ENCODE peak calls at places on chromosomes 5 and 9, in nine cellular contexts. O is effector memory CD4-positive, alpha-beta T cell; R is epithelial cell of prostate; J is aorta; B is Panc1; H is CD8-positive, alpha-beta T cell; L is ovary; U is A549; C is PC-3. M is an unnamed sample.

GRCh38 chr5:54243483-54244080 is 66.8 kb downstream of the ARL15 start:
- DNase-seq in O (no peak), R (no peak), J (no peak), B (no peak), H (peak; percentile 33), L (no peak), U (peak; percentile 12), C (peak; percentile 48), M (no peak)

GRCh38 chr5:32713396-32714381 is 2.6 kb downstream of the NPR3 start:
- DNase-seq in O (no peak), R (peak; percentile 41), J (peak; percentile 62), B (no peak), H (no peak), L (peak; percentile 14), U (no peak), C (peak; percentile 91), M (peak; percentile 55)

GRCh38 chr5:14147210-14147609 is 4.1 kb downstream of the TRIO start:
- DNase-seq in O (no peak), R (no peak), J (no peak), B (no peak), H (no peak), L (no peak), U (no peak), C (no peak), M (no peak)

GRCh38 chr9:124428751-124429529 is 13.7 kb upstream of the PSMB7 start:
- DNase-seq in O (no peak), R (no peak), J (no peak), B (no peak), H (no peak), L (no peak), U (no peak), C (no peak), M (no peak)

GRCh38 chr9:16258708-16259107 is 611.8 kb downstream of the BNC2 start:
- DNase-seq in O (no peak), R (no peak), J (no peak), B (no peak), H (no peak), L (no peak), U (no peak), C (no peak), M (no peak)

GRCh38 chr9:89440548-89440947 is 57.4 kb downstream of the SEMA4D start:
- DNase-seq in O (no peak), R (peak; percentile 36), J (peak; percentile 73), B (no peak), H (no peak), L (no peak), U (no peak), C (no peak), M (peak; percentile 29)

GRCh38 chr5:128493657-128494329 is 44.3 kb downstream of the FBN2 start:
- DNase-seq in O (no peak), R (peak; percentile 2), J (no peak), B (no peak), H (no peak), L (no peak), U (no peak), C (peak; percentile 39), M (no peak)

GRCh38 chr9:116576386-116576785 is 110.7 kb upstream of the TRIM32 start:
- DNase-seq in O (no peak), R (no peak), J (no peak), B (no peak), H (no peak), L (no peak), U (no peak), C (no peak), M (no peak)

GRCh38 chr9:133528887-133529262 is 4.1 kb upstream of the MYMK start:
- DNase-seq in O (no peak), R (no peak), J (no peak), B (no peak), H (no peak), L (peak; percentile 42), U (no peak), C (no peak), M (no peak)

GRCh38 chr9:132849168-132849831 is 28.8 kb downstream of the AK8 start:
- DNase-seq in O (no peak), R (no peak), J (no peak), B (no peak), H (no peak), L (no peak), U (no peak), C (no peak), M (peak; percentile 28)

DNA sequence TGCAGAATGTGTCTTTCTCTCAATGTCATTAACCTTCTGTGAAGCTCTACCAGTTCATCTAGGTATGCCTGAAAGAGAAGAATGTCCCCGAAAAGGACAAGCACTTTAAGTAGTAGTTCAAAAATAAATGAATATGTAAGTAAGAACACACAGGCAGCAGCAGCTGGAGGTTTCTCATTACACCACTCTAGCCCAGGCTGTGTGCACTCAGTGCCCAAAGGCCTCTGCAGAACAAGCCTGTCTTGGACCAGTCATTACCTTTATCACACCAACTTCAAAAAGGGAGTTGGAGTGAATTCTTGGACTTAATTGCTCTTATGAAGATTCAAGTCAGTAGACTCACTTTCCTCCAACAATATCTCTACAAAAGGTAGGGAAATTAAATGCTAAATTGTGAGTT is 268.8 kb downstream of the MLLT3 start:
- DNase-seq in O (no peak), R (no peak), J (no peak), B (no peak), H (no peak), L (no peak), U (no peak), C (no peak), M (no peak)
- H3K27ac ChIP-seq in O (no peak overlapping the region), R (no peak overlapping the region), J (no peak overlapping the region), B (no peak overlapping the region), H (no peak overlapping the region), L (no peak overlapping the region), U (no peak overlapping the region), C (no peak overlapping the region), M (no peak overlapping the region)

GRCh38 chr5:67896312-67896985 is 319.1 kb upstream of the PIK3R1 start:
- DNase-seq in O (no peak), R (no peak), J (no peak), B (no peak), H (no peak), L (no peak), U (no peak), C (no peak), M (no peak)
- H3K27ac ChIP-seq in O (no peak overlapping the region), R (peak overlapping the region; percentile 78), J (no peak overlapping the region), B (no peak overlapping the region), H (no peak overlapping the region), L (no peak overlapping the region), U (no peak overlapping the region), C (no peak overlapping the region), M (no peak overlapping the region)

DNA sequence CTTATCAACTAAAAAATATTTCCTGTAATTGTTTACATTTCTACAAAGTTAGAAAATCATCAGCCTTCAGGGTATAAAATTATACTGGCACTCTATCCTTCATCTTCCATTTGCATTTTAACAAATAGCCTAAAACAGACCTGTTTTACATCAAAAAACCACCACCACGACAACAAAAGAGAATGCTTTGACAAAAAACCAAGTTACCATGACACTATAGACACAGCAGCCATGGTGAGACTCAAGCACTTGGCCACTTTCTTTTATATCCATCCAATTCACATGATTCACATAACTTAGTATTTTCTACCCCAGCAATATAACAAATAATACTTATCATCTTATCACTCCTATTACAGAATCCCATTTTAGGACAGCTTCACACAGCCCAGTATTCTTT is 2.8 kb downstream of the NADK2 start:
- DNase-seq in O (no peak), R (no peak), J (no peak), B (no peak), H (no peak), L (no peak), U (no peak), C (no peak), M (no peak)
- H3K27ac ChIP-seq in O (no peak overlapping the region), R (no peak overlapping the region), J (no peak overlapping the region), B (no peak overlapping the region), H (no peak overlapping the region), L (no peak overlapping the region), U (no peak overlapping the region), C (no peak overlapping the region), M (peak overlapping the region; percentile 98)

DNA sequence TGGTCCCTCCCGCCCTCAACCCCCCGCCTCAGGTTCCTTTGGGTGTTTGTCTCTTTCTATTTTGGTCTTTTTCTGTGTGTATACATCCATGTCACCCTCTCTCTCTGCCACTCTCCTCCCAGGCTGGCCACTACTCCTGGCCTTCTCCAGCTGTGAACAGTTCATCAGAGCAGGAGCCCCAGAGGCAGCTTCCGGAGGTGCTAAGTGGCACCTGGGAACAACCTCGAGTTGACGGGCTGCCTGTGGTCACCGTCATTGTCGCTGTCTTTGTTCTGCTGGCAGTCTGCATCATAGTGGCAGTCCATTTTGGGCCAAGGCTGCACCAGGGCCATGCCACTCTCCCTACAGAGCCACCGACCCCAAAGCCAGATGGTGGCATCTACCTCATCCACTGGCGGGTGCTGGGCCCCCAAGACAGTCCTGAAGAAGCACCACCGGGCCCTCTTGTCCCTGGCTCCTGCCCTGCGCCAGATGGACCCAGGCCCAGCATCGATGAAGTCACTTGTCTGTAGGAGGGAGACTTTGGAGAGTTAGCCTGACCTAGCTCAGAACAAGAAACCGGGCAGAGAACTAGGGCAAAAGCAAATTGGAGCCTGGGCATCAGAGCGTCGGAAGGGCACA is 1.7 kb downstream of the SMIM33 start:
- DNase-seq in O (no peak), R (no peak), J (no peak), B (no peak), H (no peak), L (no peak), U (no peak), C (no peak), M (no peak)
- H3K27ac ChIP-seq in O (peak overlapping the region; percentile 68), R (peak overlapping the region; percentile 60), J (no peak overlapping the region), B (no peak overlapping the region), H (no peak overlapping the region), L (no peak overlapping the region), U (no peak overlapping the region), C (no peak overlapping the region), M (peak overlapping the region; percentile 78)

GRCh38 chr9:71094708-71095251 is 26.6 kb downstream of the TRPM3 start:
- DNase-seq in O (no peak), R (no peak), J (no peak), B (no peak), H (no peak), L (no peak), U (no peak), C (no peak), M (no peak)

GRCh38 chr9:71096431-71097108 is 24.9 kb downstream of the TRPM3 start:
- DNase-seq in O (no peak), R (no peak), J (no peak), B (no peak), H (no peak), L (no peak), U (no peak), C (no peak), M (no peak)

GRCh38 chr9:71098801-71099200 is 22.6 kb downstream of the TRPM3 start:
- DNase-seq in O (no peak), R (no peak), J (no peak), B (no peak), H (no peak), L (no peak), U (no peak), C (no peak), M (no peak)

DNA sequence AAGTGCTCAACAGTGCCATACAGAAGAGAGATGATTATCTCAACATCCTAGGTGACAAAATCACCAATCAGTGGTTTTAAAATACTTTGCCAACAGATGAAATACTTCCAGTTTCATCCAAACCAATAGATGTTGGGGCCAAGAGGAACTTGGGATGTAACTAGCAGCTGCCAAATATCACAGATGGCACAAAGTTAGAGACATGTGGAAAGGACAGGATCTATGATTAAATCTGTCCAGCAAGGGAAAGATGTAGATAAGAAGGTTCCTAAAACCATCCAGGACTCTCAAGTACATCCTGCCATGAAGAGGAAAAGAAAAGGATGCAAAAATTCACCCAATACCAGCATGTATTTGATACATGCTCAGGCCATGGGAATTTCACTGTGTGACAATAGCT is 23.7 kb downstream of the TRPM3 start:
- DNase-seq in O (no peak), R (no peak), J (no peak), B (no peak), H (no peak), L (no peak), U (no peak), C (no peak), M (no peak)
- H3K27ac ChIP-seq in O (no peak overlapping the region), R (no peak overlapping the region), J (no peak overlapping the region), B (no peak overlapping the region), H (no peak overlapping the region), L (no peak overlapping the region), U (no peak overlapping the region), C (no peak overlapping the region), M (no peak overlapping the region)

M was measured in left ventricle myocardium inferior.